ENCODE peak calls at places on chromosomes 12 and 14, in six cellular contexts. N is tibial nerve, W is PC-3, H is stomach, K is right atrium auricular region, U is left ventricle myocardium inferior. G is an unnamed sample.
A peak's percentile ranks its signal among the peaks of the same experiment; 100 is the strongest.

GRCh38 chr14:74846168-74846567 is 29.8 kb downstream of the PROX2 start:
- DNase-seq in N (peak; percentile 23), H (no peak), K (no peak), W (no peak), U (no peak), G (no peak)

GRCh38 chr12:57179331-57180086 is 32.1 kb upstream of the LRP1-AS start:
- DNase-seq in W (no peak), K (no peak), U (no peak), N (no peak), H (no peak), G (no peak)

GRCh38 chr14:69547701-69548348 is 26.8 kb downstream of the CCDC177 start:
- DNase-seq in H (no peak), W (no peak), N (no peak), U (no peak), K (no peak), G (peak; percentile 68)

GRCh38 chr14:68401320-68401719 is 391.5 kb downstream of the ZFP36L1 start:
- DNase-seq in K (no peak), H (no peak), N (no peak), W (no peak), U (no peak), G (no peak)

GRCh38 chr12:58521152-58521551 is 399.2 kb downstream of the LRIG3 start:
- DNase-seq in N (no peak), H (no peak), K (no peak), U (no peak), W (no peak), G (no peak)

GRCh38 chr12:51048601-51049369 is 658 bp downstream of the LETMD1 start:
- DNase-seq in W (no peak), N (no peak), K (no peak), H (no peak), U (no peak), G (no peak)

GRCh38 chr14:99907761-99908652 is 114.8 kb downstream of the EML1 start:
- DNase-seq in H (no peak), U (no peak), K (no peak), N (no peak), W (no peak), G (peak; percentile 41)

GRCh38 chr12:15540469-15540872 is 218.2 kb downstream of the PTPRO start:
- DNase-seq in N (no peak), W (no peak), U (no peak), K (no peak), H (no peak), G (peak; percentile 17)

GRCh38 chr14:61602733-61603077 is 92.6 kb upstream of the HIF1A start:
- DNase-seq in H (no peak), N (no peak), U (no peak), W (peak; percentile 84), K (no peak), G (no peak)

GRCh38 chr12:125249932-125250331 is 184.7 kb downstream of the AACS start:
- DNase-seq in U (no peak), H (no peak), K (no peak), N (no peak), W (no peak), G (no peak)

GRCh38 chr12:56776654-56777053 is 13.5 kb downstream of the HSD17B6 start:
- DNase-seq in W (no peak), N (no peak), H (no peak), U (no peak), K (no peak), G (no peak)

GRCh38 chr14:93994919-93995682 is 2.0 kb upstream of the CCDC197 start:
- DNase-seq in U (peak; percentile 40), K (peak; percentile 66), H (peak; percentile 38), N (no peak), W (peak; percentile 77), G (no peak)

GRCh38 chr14:77069551-77069950 is 28.5 kb upstream of the CIPC start:
- DNase-seq in K (no peak), U (no peak), W (no peak), N (no peak), H (no peak), G (no peak)

GRCh38 chr12:119178544-119179334 is at the start of gene HSPB8:
- DNase-seq in K (peak; percentile 97), U (peak; percentile 94), N (peak; percentile 61), H (peak; percentile 81), W (peak; percentile 47), G (peak; percentile 76)

GRCh38 chr12:127257366-127257935 is 1009.5 kb upstream of the TMEM132C start:
- DNase-seq in U (no peak), N (no peak), W (peak; percentile 50), K (no peak), H (no peak), G (no peak)

GRCh38 chr12:69739287-69740191 is 879 bp downstream of the RAB3IP start:
- DNase-seq in K (peak; percentile 60), N (peak; percentile 16), H (peak; percentile 73), U (peak; percentile 23), W (peak; percentile 51), G (no peak)

GRCh38 chr14:79411403-79412174 is 799.7 kb downstream of the DIO2 start:
- DNase-seq in N (no peak), H (no peak), W (peak; percentile 62), K (no peak), U (no peak), G (no peak)

GRCh38 chr14:50335989-50336391 is 23.9 kb downstream of the DMAC2L start:
- DNase-seq in U (peak; percentile 38), N (no peak), W (no peak), H (no peak), K (no peak), G (peak; percentile 27)

GRCh38 chr12:116420476-116420875 is 138.7 kb upstream of the MAP1LC3B2 start:
- DNase-seq in N (no peak), W (no peak), U (no peak), H (no peak), K (no peak), G (no peak)

GRCh38 chr14:67335781-67336180 is 23.8 kb downstream of the ATP6V1D start:
- DNase-seq in N (no peak), W (peak; percentile 60), H (no peak), K (no peak), U (no peak), G (no peak)

GRCh38 chr12:2925322-2925995 is 33.7 kb upstream of the TEAD4 start:
- DNase-seq in U (no peak), K (no peak), N (no peak), H (no peak), W (peak; percentile 40), G (no peak)

GRCh38 chr12:75437564-75437963 is 43.0 kb upstream of the GLIPR1 start:
- DNase-seq in K (no peak), U (no peak), H (no peak), W (peak; percentile 27), N (no peak), G (no peak)
- TF ChIP-seq CTCF in K (no peak), U (peak; percentile 13), H (no peak), W (peak; percentile 39), N (no peak), G (no peak)

GRCh38 chr12:48104531-48104930 is 1.3 kb downstream of the SENP1 start:
- DNase-seq in H (no peak), U (no peak), K (no peak), W (peak; percentile 76), N (no peak), G (no peak)

GRCh38 chr12:48105321-48105866 is 485 bp downstream of the SENP1 start:
- DNase-seq in W (peak; percentile 27), H (no peak), N (no peak), K (no peak), U (no peak), G (no peak)

GRCh38 chr12:48107252-48107613 is 1.4 kb upstream of the SENP1 start:
- DNase-seq in K (no peak), W (no peak), U (no peak), H (no peak), N (no peak), G (no peak)

GRCh38 chr12:48106574-48107251 is 834 bp upstream of the SENP1 start:
- DNase-seq in H (no peak), K (no peak), N (no peak), U (no peak), W (no peak), G (no peak)

GRCh38 chr12:48105867-48106563 is at the start of gene SENP1:
- DNase-seq in N (peak; percentile 80), U (peak; percentile 90), K (peak; percentile 85), W (peak; percentile 85), H (peak; percentile 88), G (peak; percentile 54)
- TF ChIP-seq CTCF in N (peak; percentile 78), U (peak; percentile 56), K (peak; percentile 40), W (no peak), H (no peak), G (no peak)

GRCh38 chr14:65832431-65833253 is 420.1 kb downstream of the FUT8 start:
- DNase-seq in K (no peak), W (peak; percentile 24), U (no peak), H (no peak), N (peak; percentile 21), G (no peak)
- TF ChIP-seq CTCF in K (peak; percentile 16), W (peak; percentile 56), U (no peak), H (no peak), N (no peak), G (peak; percentile 18)

GRCh38 chr12:84842406-84843013 is 70.1 kb downstream of the SLC6A15 start:
- DNase-seq in U (no peak), W (peak; percentile 79), N (peak; percentile 55), H (no peak), K (no peak), G (peak; percentile 5)
- TF ChIP-seq CTCF in U (peak; percentile 69), W (peak; percentile 82), N (peak; percentile 22), H (no peak), K (peak; percentile 67), G (peak; percentile 85)

DNA sequence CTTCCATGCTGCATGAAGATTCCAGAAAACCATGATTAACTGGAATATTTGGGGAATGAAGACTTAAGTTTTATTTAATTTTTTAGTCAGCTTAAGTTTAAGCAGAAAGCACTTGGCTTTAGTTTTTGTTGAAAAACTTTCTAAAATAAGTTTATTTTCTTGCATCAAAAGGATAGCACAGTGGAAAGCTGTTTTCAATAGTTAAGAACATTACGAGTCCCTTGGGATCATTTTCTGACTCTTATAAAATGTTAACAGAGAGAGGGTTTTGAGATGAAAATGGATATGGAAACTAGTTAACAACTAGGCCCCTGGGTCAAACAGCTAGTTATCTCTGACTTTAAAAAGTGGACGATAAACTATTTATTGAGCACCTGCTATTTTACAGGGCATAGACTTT is 181.9 kb upstream of the SLC38A2 start:
- DNase-seq in N (no peak), H (no peak), W (no peak), U (no peak), K (no peak), G (no peak)
- TF ChIP-seq CTCF in N (no peak), H (no peak), W (no peak), U (no peak), K (no peak), G (no peak)

DNA sequence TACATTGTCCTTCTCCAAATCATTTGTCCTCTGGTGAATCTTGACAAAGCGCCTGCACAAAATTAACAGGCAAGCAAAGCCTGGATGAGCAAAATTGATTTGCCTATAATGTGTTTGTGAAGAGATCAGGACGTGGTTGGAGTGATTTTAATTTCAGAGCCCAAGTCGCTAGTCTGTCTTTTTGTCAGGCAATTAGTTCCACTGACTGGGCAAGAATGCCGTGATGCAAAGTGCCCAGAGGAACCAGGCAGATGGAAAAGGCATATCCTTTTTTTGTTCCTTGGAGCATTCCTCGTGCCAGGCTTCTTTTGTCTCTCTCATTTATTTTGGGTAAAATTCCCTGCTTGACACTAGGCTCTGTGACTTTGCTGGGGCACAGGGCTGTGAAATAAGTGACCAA is 65.9 kb upstream of the CCDC198 start:
- DNase-seq in K (no peak), H (no peak), N (no peak), W (no peak), U (no peak), G (no peak)
- TF ChIP-seq CTCF in K (no peak), H (no peak), N (no peak), W (no peak), U (no peak), G (no peak)

GRCh38 chr12:43058616-43059015 is 469.1 kb upstream of the PRICKLE1 start:
- DNase-seq in K (no peak), N (no peak), U (no peak), H (no peak), W (no peak), G (no peak)
- TF ChIP-seq CTCF in K (no peak), N (no peak), U (no peak), H (no peak), W (no peak), G (no peak)